ENCODE peak calls at places on chromosomes 6 and 20, in four cellular contexts. One of them, this sample, is unnamed.

GRCh38 chr6:137496909-137497721 is 2.9 kb upstream of the OLIG3 start:
- DNase-seq in stimulated activated naive CD4-positive, alpha-beta T cell: no peak
- DNase-seq in cardiac septum: no peak
- DNase-seq in neural progenitor cell: peak; percentile 48
- DNase-seq in this sample: no peak

GRCh38 chr20:15297059-15297875 is 959.9 kb upstream of the FLRT3 start:
- DNase-seq in neural progenitor cell: no peak
- DNase-seq in cardiac septum: no peak
- DNase-seq in stimulated activated naive CD4-positive, alpha-beta T cell: no peak
- DNase-seq in this sample: peak; percentile 39

GRCh38 chr20:20448891-20449290 is 81.0 kb downstream of the INSM1 start:
- DNase-seq in cardiac septum: no peak
- DNase-seq in neural progenitor cell: no peak
- DNase-seq in stimulated activated naive CD4-positive, alpha-beta T cell: no peak
- DNase-seq in this sample: no peak

GRCh38 chr20:6180531-6180930 is 57.7 kb upstream of the FERMT1 start:
- DNase-seq in stimulated activated naive CD4-positive, alpha-beta T cell: no peak
- DNase-seq in cardiac septum: no peak
- DNase-seq in neural progenitor cell: no peak
- DNase-seq in this sample: no peak

GRCh38 chr6:28985396-28986164 is 19.5 kb downstream of the ZNF311 start:
- DNase-seq in cardiac septum: peak; percentile 78
- DNase-seq in stimulated activated naive CD4-positive, alpha-beta T cell: no peak
- DNase-seq in neural progenitor cell: peak; percentile 97
- DNase-seq in this sample: peak; percentile 93

GRCh38 chr20:37729452-37729851 is 35.6 kb downstream of the CTNNBL1 start:
- DNase-seq in stimulated activated naive CD4-positive, alpha-beta T cell: no peak
- DNase-seq in neural progenitor cell: peak; percentile 46
- DNase-seq in cardiac septum: no peak
- DNase-seq in this sample: no peak

GRCh38 chr6:156556830-156557229 is 220.3 kb upstream of the ARID1B start:
- DNase-seq in cardiac septum: no peak
- DNase-seq in stimulated activated naive CD4-positive, alpha-beta T cell: no peak
- DNase-seq in neural progenitor cell: no peak
- DNase-seq in this sample: no peak

GRCh38 chr6:100491947-100492670 is 27.4 kb upstream of the SIM1 start:
- DNase-seq in cardiac septum: no peak
- DNase-seq in stimulated activated naive CD4-positive, alpha-beta T cell: no peak
- DNase-seq in neural progenitor cell: no peak
- DNase-seq in this sample: no peak

GRCh38 chr20:40686434-40686882 is 2.6 kb downstream of the MAFB start:
- DNase-seq in stimulated activated naive CD4-positive, alpha-beta T cell: no peak
- DNase-seq in neural progenitor cell: peak; percentile 44
- DNase-seq in cardiac septum: peak; percentile 33
- DNase-seq in this sample: no peak

GRCh38 chr6:113147544-113147943 is 709.6 kb upstream of the MARCKS start:
- DNase-seq in stimulated activated naive CD4-positive, alpha-beta T cell: no peak
- DNase-seq in neural progenitor cell: no peak
- DNase-seq in cardiac septum: no peak
- DNase-seq in this sample: no peak

GRCh38 chr6:137570307-137570832 is 76.2 kb upstream of the OLIG3 start:
- DNase-seq in stimulated activated naive CD4-positive, alpha-beta T cell: no peak
- DNase-seq in cardiac septum: no peak
- DNase-seq in neural progenitor cell: no peak
- DNase-seq in this sample: no peak

GRCh38 chr20:51573576-51574243 is 31.2 kb upstream of the NFATC2 start:
- DNase-seq in neural progenitor cell: no peak
- DNase-seq in stimulated activated naive CD4-positive, alpha-beta T cell: no peak
- DNase-seq in cardiac septum: no peak
- DNase-seq in this sample: no peak

GRCh38 chr6:167240034-167240541 is 51.0 kb upstream of the UNC93A start:
- DNase-seq in cardiac septum: no peak
- DNase-seq in neural progenitor cell: no peak
- DNase-seq in stimulated activated naive CD4-positive, alpha-beta T cell: no peak
- DNase-seq in this sample: no peak

GRCh38 chr6:137223370-137224131 is 4.4 kb upstream of the IFNGR1 start:
- DNase-seq in cardiac septum: no peak
- DNase-seq in neural progenitor cell: no peak
- DNase-seq in stimulated activated naive CD4-positive, alpha-beta T cell: no peak
- DNase-seq in this sample: peak; percentile 80

GRCh38 chr20:45998761-45999160 is 9.9 kb upstream of the MMP9 start:
- DNase-seq in stimulated activated naive CD4-positive, alpha-beta T cell: no peak
- DNase-seq in neural progenitor cell: no peak
- DNase-seq in cardiac septum: no peak
- DNase-seq in this sample: no peak

GRCh38 chr6:79246891-79247290 is 12.4 kb upstream of the HMGN3 start:
- DNase-seq in stimulated activated naive CD4-positive, alpha-beta T cell: no peak
- DNase-seq in cardiac septum: no peak
- DNase-seq in neural progenitor cell: no peak
- DNase-seq in this sample: no peak

GRCh38 chr20:31849306-31849930 is 4.0 kb upstream of the FOXS1 start:
- DNase-seq in cardiac septum: no peak
- DNase-seq in stimulated activated naive CD4-positive, alpha-beta T cell: no peak
- DNase-seq in neural progenitor cell: peak; percentile 37
- DNase-seq in this sample: peak; percentile 41

GRCh38 chr6:170388113-170388512 is 81.6 kb downstream of the FAM120B start:
- DNase-seq in cardiac septum: no peak
- DNase-seq in neural progenitor cell: no peak
- DNase-seq in stimulated activated naive CD4-positive, alpha-beta T cell: no peak
- DNase-seq in this sample: no peak

GRCh38 chr20:62761058-62761758 is 35.1 kb upstream of the MRGBP start:
- DNase-seq in cardiac septum: no peak
- DNase-seq in stimulated activated naive CD4-positive, alpha-beta T cell: no peak
- DNase-seq in neural progenitor cell: no peak
- DNase-seq in this sample: no peak

GRCh38 chr6:56860466-56860865 is 94.4 kb upstream of the BEND6 start:
- DNase-seq in neural progenitor cell: no peak
- DNase-seq in stimulated activated naive CD4-positive, alpha-beta T cell: no peak
- DNase-seq in cardiac septum: no peak
- DNase-seq in this sample: no peak

GRCh38 chr6:109760208-109760607 is 69.1 kb downstream of the FIG4 start:
- DNase-seq in neural progenitor cell: no peak
- DNase-seq in cardiac septum: no peak
- DNase-seq in stimulated activated naive CD4-positive, alpha-beta T cell: no peak
- DNase-seq in this sample: no peak

GRCh38 chr20:20741067-20742045 is 28.9 kb upstream of the RALGAPA2 start:
- DNase-seq in neural progenitor cell: no peak
- DNase-seq in stimulated activated naive CD4-positive, alpha-beta T cell: no peak
- DNase-seq in cardiac septum: no peak
- DNase-seq in this sample: no peak

GRCh38 chr6:7204726-7205125 is 97.0 kb downstream of the RREB1 start:
- DNase-seq in cardiac septum: no peak
- DNase-seq in neural progenitor cell: no peak
- DNase-seq in stimulated activated naive CD4-positive, alpha-beta T cell: no peak
- DNase-seq in this sample: no peak

GRCh38 chr6:81636930-81637568 is 115.4 kb downstream of the TENT5A start:
- DNase-seq in stimulated activated naive CD4-positive, alpha-beta T cell: no peak
- DNase-seq in cardiac septum: no peak
- DNase-seq in neural progenitor cell: no peak
- DNase-seq in this sample: no peak

GRCh38 chr20:41134362-41135186 is 2.8 kb upstream of the PLCG1 start:
- DNase-seq in neural progenitor cell: no peak
- DNase-seq in stimulated activated naive CD4-positive, alpha-beta T cell: no peak
- DNase-seq in cardiac septum: no peak
- DNase-seq in this sample: no peak

GRCh38 chr6:112618796-112619195 is 271.7 kb downstream of the RFPL4B start:
- DNase-seq in stimulated activated naive CD4-positive, alpha-beta T cell: no peak
- DNase-seq in cardiac septum: no peak
- DNase-seq in neural progenitor cell: peak; percentile 50
- DNase-seq in this sample: no peak

GRCh38 chr20:59177266-59178250 is 13.9 kb downstream of the ZNF831 start:
- DNase-seq in cardiac septum: no peak
- DNase-seq in stimulated activated naive CD4-positive, alpha-beta T cell: no peak
- DNase-seq in neural progenitor cell: no peak
- DNase-seq in this sample: no peak

GRCh38 chr6:5132741-5133140 is 47.6 kb downstream of the PPP1R3G start:
- DNase-seq in stimulated activated naive CD4-positive, alpha-beta T cell: no peak
- DNase-seq in cardiac septum: peak; percentile 86
- DNase-seq in neural progenitor cell: peak; percentile 60
- DNase-seq in this sample: no peak

GRCh38 chr6:25342784-25343183 is 63.6 kb downstream of the CARMIL1 start:
- DNase-seq in cardiac septum: no peak
- DNase-seq in neural progenitor cell: no peak
- DNase-seq in stimulated activated naive CD4-positive, alpha-beta T cell: no peak
- DNase-seq in this sample: no peak

GRCh38 chr6:40550096-40550731 is 37.0 kb downstream of the LRFN2 start:
- DNase-seq in cardiac septum: peak; percentile 7
- DNase-seq in stimulated activated naive CD4-positive, alpha-beta T cell: no peak
- DNase-seq in neural progenitor cell: peak; percentile 66
- DNase-seq in this sample: peak; percentile 2

GRCh38 chr6:34543421-34543820 is 12.7 kb downstream of the SPDEF start:
- DNase-seq in neural progenitor cell: no peak
- DNase-seq in stimulated activated naive CD4-positive, alpha-beta T cell: no peak
- DNase-seq in cardiac septum: no peak
- DNase-seq in this sample: no peak

GRCh38 chr20:4656491-4656890 is 65.2 kb upstream of the PRND start:
- DNase-seq in cardiac septum: no peak
- DNase-seq in stimulated activated naive CD4-positive, alpha-beta T cell: no peak
- DNase-seq in neural progenitor cell: no peak
- DNase-seq in this sample: no peak

GRCh38 chr6:52152070-52152423 is 34.1 kb upstream of the IL17A start:
- DNase-seq in neural progenitor cell: no peak
- DNase-seq in stimulated activated naive CD4-positive, alpha-beta T cell: no peak
- DNase-seq in cardiac septum: no peak
- DNase-seq in this sample: no peak

GRCh38 chr6:128161839-128162238 is 261.0 kb upstream of the THEMIS start:
- DNase-seq in neural progenitor cell: no peak
- DNase-seq in stimulated activated naive CD4-positive, alpha-beta T cell: no peak
- DNase-seq in cardiac septum: no peak
- DNase-seq in this sample: no peak

GRCh38 chr6:83073620-83074019 is 6.1 kb downstream of the DOP1A start:
- DNase-seq in neural progenitor cell: no peak
- DNase-seq in stimulated activated naive CD4-positive, alpha-beta T cell: no peak
- DNase-seq in cardiac septum: no peak
- DNase-seq in this sample: no peak

GRCh38 chr6:34891296-34891695 is 2.2 kb downstream of the ANKS1A start:
- DNase-seq in cardiac septum: no peak
- DNase-seq in neural progenitor cell: no peak
- DNase-seq in stimulated activated naive CD4-positive, alpha-beta T cell: no peak
- DNase-seq in this sample: no peak

GRCh38 chr20:25274891-25275812 is 27.3 kb downstream of the PYGB start:
- DNase-seq in neural progenitor cell: no peak
- DNase-seq in stimulated activated naive CD4-positive, alpha-beta T cell: no peak
- DNase-seq in cardiac septum: peak; percentile 82
- DNase-seq in this sample: no peak

GRCh38 chr6:153790048-153790447 is 249.0 kb upstream of the OPRM1 start:
- DNase-seq in neural progenitor cell: no peak
- DNase-seq in cardiac septum: no peak
- DNase-seq in stimulated activated naive CD4-positive, alpha-beta T cell: no peak
- DNase-seq in this sample: peak; percentile 50

This sample was measured in epithelial cell of prostate.